ENCODE peak calls at places on chromosomes 11 and 22, in four cellular contexts. B is adrenal gland, P is right lobe of liver, M is A549. Y is an unnamed sample.

GRCh38 chr11:68118753-68119448 is 2.3 kb downstream of the CHKA start:
- DNase-seq in B (peak), P (no peak), M (no peak), Y (peak)

GRCh38 chr22:44882226-44882905 is 127.4 kb downstream of the PHF21B start:
- DNase-seq in B (no peak), P (peak), M (no peak), Y (no peak)

GRCh38 chr11:58965246-58965985 is 26.1 kb downstream of the GLYATL1 start:
- DNase-seq in B (no peak), P (no peak), M (no peak), Y (no peak)

GRCh38 chr11:68229601-68230000 is 16.5 kb upstream of the KMT5B start:
- DNase-seq in B (no peak), P (no peak), M (no peak), Y (no peak)

GRCh38 chr11:126360049-126360446 is 4.6 kb downstream of the ST3GAL4 start:
- DNase-seq in B (no peak), P (no peak), M (no peak), Y (no peak)

GRCh38 chr11:47923667-47924066 is 56.7 kb upstream of the PTPRJ start:
- DNase-seq in B (peak), P (no peak), M (no peak), Y (no peak)

GRCh38 chr11:15793032-15793996 is 563.0 kb downstream of the SOX6 start:
- DNase-seq in B (no peak), P (no peak), M (no peak), Y (no peak)

GRCh38 chr22:30890689-30891442 is 77.7 kb downstream of the MORC2 start:
- DNase-seq in B (peak), P (no peak), M (peak), Y (peak)

GRCh38 chr22:29093501-29093921 is 20.7 kb downstream of the KREMEN1 start:
- DNase-seq in B (no peak), P (no peak), M (no peak), Y (no peak)

GRCh38 chr11:103587951-103588788 is 448.3 kb upstream of the DDI1 start:
- DNase-seq in B (no peak), P (no peak), M (no peak), Y (no peak)

GRCh38 chr22:24564376-24565058 is 8.7 kb downstream of the SNRPD3 start:
- DNase-seq in B (no peak), P (no peak), M (no peak), Y (peak)

GRCh38 chr11:79173615-79174014 is 267.2 kb downstream of the TENM4 start:
- DNase-seq in B (no peak), P (no peak), M (no peak), Y (no peak)

GRCh38 chr11:10978189-10978588 is 120.3 kb upstream of the ZBED5 start:
- DNase-seq in B (no peak), P (no peak), M (no peak), Y (no peak)

GRCh38 chr11:95803973-95804372 is 13.7 kb downstream of the CEP57 start:
- DNase-seq in B (no peak), P (no peak), M (no peak), Y (no peak)

GRCh38 chr11:94623120-94623735 is 56.1 kb downstream of the PIWIL4 start:
- DNase-seq in B (peak), P (no peak), M (peak), Y (peak)

GRCh38 chr11:86128914-86129313 is 60.0 kb upstream of the PICALM start:
- DNase-seq in B (no peak), P (no peak), M (no peak), Y (peak)

GRCh38 chr11:108224366-108224765 is 1.5 kb downstream of the ATM start:
- DNase-seq in B (no peak), P (no peak), M (no peak), Y (peak)

DNA sequence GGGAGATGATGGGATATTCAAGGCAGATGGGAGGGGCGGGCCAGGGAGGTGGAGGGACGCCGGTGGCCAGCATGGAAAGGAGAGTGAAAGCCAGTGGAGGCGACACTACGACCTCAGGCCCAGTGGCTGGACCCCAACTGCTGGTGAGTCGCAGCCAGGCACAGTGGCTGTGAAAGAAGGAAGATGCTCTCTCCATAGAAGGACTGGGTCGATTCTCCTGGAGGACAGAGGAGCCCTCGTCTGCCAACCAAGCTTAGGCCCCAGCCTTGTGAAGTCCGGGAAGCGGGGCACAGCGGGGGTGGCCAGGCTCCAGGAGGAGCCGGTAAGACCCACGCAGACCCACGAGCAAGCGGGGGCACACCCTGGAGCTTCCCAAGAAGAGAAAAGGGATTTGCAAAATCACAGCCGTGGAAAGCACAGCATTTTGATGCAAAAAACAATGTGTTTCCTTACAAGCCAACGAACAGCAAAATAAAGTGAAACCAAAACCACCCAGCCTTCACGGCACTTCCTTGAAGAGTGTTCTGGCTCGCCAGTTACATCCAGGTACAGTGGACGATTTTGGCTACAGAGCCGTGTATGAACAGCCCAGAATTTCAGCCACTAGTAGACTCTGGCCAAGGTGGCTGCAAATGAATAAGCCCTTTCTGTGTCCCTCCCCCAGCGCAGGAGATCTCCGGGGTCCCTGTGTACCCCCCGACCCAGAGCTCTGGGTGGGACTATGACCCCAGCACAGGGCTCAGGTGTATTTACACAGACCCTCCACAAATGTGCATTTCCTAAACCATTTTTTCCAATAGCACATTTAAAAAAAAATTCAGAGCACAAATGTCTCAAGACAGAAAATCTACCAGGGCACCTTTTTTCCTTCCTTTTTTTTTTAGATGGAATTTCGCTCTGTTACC is 96.9 kb downstream of the TRMU start:
- DNase-seq in B (no peak), P (no peak), M (no peak), Y (no peak)
- TF ChIP-seq POLR2A in B (no peak), P (no peak), M (no peak), Y (no peak)

GRCh38 chr11:72410956-72411355 is 23.4 kb downstream of the CLPB start:
- DNase-seq in B (no peak), P (no peak), M (no peak), Y (no peak)

GRCh38 chr11:72413914-72414628 is 20.3 kb downstream of the CLPB start:
- DNase-seq in B (peak), P (peak), M (peak), Y (peak)

GRCh38 chr11:72409458-72409857 is 24.9 kb downstream of the CLPB start:
- DNase-seq in B (peak), P (no peak), M (no peak), Y (no peak)

GRCh38 chr11:72406536-72407507 is 27.5 kb downstream of the CLPB start:
- DNase-seq in B (peak), P (no peak), M (no peak), Y (no peak)

DNA sequence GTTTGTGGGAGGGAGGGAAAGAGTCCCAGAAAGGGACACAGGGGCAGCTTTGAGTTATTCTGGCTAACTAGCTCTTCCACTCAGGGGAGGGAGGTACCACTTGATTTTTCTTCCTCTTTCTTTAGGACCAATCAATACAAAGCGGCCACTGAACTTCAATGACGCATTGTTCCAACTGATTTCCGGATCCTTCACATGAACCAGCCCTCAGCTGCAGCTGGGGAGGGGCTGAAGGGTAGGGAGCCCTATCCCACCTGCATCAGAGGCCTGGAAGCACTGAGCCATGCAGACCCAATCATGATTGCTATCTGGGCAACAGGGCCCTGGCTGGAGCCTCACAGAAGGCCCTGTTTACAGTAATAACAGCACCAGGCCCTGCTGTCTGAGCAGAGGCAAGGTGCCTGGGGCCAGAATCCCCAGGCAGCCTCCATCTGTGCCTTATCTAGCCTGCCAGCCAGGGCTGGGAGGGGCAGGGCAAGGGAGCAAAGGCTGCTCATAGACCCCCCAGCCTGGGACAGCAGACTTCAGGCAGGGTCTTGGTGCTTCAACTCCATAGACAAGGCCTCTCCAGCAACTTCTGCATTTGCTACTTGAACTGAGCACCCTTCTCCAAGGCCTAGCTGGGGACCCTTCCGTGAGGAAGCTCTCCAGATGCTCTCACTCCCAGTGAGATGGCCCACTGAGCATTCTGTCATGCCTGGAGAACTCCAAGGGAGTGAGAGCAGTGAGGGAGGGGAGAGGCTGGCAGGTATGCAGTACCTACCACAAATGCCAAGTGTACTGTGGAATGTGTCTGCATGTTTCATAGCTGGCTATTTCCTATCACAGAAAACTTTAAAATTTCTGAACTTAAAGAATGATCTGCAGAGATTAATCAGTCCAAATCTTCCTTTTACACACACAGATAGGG is 22.5 kb downstream of the CLPB start:
- DNase-seq in B (peak), P (no peak), M (no peak), Y (peak)
- TF ChIP-seq POLR2A in B (no peak), P (peak), M (no peak), Y (peak)

DNA sequence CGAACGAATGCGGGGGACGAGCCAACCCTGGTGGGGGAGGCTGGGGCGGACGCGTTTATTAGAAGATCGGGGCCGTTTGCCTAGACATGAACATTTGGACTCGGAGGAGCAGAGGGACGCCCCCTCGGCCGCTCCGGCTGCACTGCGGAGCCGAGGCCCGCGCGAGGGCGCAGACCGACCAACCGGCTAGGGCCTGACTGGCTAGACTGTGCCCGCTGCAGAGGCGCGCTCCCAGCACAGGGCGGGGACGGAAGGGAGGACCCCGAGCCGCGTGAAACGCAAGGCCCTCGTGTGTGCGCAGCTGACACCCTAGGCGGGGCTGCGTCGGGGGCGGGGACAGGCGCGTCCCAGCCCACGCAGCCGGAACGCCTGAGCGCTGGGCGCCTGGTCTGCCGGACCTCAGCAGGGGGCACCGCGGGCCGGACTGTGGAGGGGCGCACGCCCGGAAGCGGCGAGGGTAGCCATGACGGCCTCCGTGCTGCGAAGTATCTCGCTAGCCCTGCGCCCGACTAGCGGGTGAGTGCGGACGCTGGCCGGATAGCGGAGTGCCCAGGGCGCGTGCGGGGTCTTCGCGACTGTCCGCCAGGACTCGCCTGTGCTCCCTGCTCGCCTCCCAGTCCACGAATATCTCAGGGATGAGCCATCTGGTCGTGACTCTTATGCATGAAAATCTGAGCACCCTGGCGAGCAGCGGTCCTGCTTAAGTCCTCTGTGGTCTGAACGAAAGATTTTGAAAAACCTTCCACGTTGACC is at the start of gene MRPL40:
- DNase-seq in B (peak), P (peak), M (peak), Y (peak)
- TF ChIP-seq POLR2A in B (peak), P (peak), M (peak), Y (peak)

DNA sequence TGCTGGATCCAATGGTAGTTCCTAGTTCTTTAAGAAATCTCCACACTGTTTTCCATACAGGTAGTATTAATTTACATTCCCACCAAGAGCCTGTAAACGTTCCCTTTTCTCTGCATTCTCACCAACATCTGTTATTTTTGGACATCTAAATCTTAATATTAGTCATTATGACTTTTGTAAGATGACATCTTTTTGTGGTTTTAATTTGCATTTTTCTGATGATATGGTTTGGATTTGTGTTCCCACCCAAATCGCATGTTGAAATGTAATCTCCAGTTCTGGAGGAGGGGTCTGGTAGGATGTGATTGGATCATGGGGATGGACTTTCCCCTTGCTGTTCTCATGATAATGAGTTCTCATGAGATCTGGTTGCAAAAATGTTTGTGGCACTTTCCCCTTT is 89.0 kb downstream of the MUC15 start:
- DNase-seq in B (no peak), P (no peak), M (no peak), Y (no peak)
- TF ChIP-seq POLR2A in B (no peak), P (no peak), M (no peak), Y (no peak)

GRCh38 chr11:64241430-64242153 is 697 bp downstream of the FKBP2 start:
- DNase-seq in B (peak), P (peak), M (peak), Y (peak)
- TF ChIP-seq POLR2A in B (peak), P (peak), M (peak), Y (no peak)

GRCh38 chr11:66069715-66070603 is at the start of gene PACS1:
- DNase-seq in B (peak), P (peak), M (peak), Y (peak)
- TF ChIP-seq POLR2A in B (peak), P (peak), M (peak), Y (peak)

GRCh38 chr11:66268210-66268952 is at the start of gene RAB1B:
- DNase-seq in B (peak), P (peak), M (peak), Y (peak)

GRCh38 chr11:66268953-66269906 is 791 bp downstream of the RAB1B start:
- DNase-seq in B (peak), P (no peak), M (peak), Y (peak)

GRCh38 chr11:66267039-66267378 is 1.4 kb upstream of the RAB1B start:
- DNase-seq in B (no peak), P (no peak), M (peak), Y (no peak)

GRCh38 chr11:66266378-66267038 is 1.9 kb upstream of the RAB1B start:
- DNase-seq in B (no peak), P (no peak), M (no peak), Y (no peak)

DNA sequence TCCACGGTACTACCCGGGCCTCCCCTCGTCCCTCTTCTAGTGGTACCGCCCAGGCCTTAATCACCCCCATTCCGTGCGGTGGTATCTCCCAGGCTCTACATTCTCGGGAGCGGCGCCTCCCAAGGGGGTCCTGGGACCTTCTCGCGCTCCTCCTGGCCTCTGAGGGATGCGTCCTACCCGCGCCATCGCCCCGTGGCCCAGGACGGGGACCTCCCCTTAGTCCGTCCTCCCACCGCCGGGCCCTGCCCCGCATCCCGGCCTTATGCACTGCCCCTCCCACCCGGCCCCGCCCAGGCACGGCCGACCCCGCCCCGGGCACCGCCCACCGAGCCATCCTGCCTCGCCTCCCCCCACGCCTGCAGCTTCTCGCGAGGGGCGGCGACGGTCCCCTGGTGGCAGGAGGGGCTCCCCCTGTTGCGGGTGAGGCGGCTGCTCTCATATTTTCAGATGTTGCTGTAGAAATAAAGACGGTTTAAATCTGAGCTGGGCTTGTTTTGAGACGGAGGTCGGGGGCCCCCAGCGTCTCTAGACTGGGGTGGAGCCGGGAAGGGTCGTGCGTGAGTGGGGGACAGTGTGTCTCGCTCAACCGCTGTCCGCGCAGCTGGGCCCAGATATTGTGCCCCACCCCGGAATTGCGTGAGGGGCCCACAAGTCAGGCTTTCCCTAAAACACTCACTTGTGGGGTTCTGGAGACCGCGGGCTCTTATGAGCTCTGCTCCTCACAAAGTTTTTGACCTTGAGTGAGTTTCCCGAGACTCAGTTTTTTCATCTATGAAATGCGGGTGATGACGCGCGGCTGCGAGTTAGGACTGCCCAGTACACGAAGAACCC is 845 bp upstream of the RAB1B start:
- DNase-seq in B (peak), P (peak), M (peak), Y (peak)
- TF ChIP-seq POLR2A in B (peak), P (peak), M (no peak), Y (no peak)

DNA sequence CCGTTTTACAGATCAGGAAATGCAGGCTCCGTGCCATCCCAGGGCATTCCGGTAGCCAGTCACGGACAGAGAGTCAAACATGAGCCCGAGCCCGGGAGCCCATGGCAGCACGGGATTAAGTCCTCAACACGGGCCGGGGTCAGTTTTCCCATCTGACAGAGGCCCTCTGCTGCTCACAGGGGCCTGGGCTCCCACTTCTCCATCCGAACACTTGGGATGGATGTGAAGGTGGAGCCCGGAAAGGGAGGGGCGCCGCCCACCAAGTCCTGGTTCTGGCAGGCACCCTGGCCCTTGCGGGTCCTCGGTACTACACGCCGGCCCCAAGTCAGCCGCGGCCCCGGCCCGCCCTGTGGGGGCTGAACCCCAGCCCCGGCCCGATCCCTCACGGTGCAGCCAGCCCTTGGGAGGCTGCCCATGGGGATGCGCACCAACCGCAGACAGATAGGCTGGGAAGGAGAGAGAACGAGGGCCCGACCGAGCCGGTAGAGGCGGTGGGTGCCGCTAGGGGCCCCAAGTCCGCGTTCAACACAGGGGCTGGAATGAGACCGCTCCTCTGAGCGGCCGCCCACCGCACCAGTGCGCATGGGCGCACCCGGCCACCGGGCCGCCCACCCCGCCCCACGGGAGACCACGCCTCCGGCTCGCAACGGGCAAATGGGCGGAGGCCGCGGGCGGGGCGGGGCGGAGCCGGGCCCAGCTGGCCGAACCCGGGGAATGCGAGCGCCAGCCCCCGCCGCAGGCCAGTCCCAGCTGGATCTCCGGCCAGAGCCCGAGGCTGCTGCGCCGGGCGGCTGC is at the start of gene CAPN5:
- DNase-seq in B (peak), P (peak), M (peak), Y (peak)
- TF ChIP-seq POLR2A in B (peak), P (peak), M (peak), Y (peak)

GRCh38 chr11:1460396-1460795 is 26.2 kb downstream of the MOB2 start:
- DNase-seq in B (peak), P (no peak), M (no peak), Y (no peak)
- TF ChIP-seq POLR2A in B (no peak), P (no peak), M (no peak), Y (no peak)

Y was measured in erythroblast.